ENCODE peak calls at places on chromosomes 7 and 10, in nine cellular contexts. O is LHCN-M2, A is H1, G is hypothalamus, W is fibroblast of mammary gland, Z is MCF 10A, H is cardiac fibroblast, Q is RPMI7951, F is G401. T is an unnamed sample.

GRCh38 chr10:11609492-11610093 is 1.9 kb downstream of the USP6NL start:
- DNase-seq in O (no peak), A (no peak), G (no peak), W (no peak), Z (no peak), H (no peak), Q (no peak), F (peak; percentile 8), T (no peak)

GRCh38 chr10:61882621-61883375 is 18.7 kb upstream of the ARID5B start:
- DNase-seq in O (peak; percentile 60), A (no peak), G (no peak), W (peak; percentile 66), Z (no peak), H (peak; percentile 59), Q (peak; percentile 37), F (no peak), T (no peak)

GRCh38 chr10:52376665-52377354 is 62.7 kb downstream of the DKK1 start:
- DNase-seq in O (no peak), A (no peak), G (no peak), W (no peak), Z (no peak), H (no peak), Q (no peak), F (no peak), T (no peak)

GRCh38 chr7:98877692-98878364 is 504 bp upstream of the TRRAP start:
- DNase-seq in O (no peak), A (no peak), G (no peak), W (no peak), Z (no peak), H (no peak), Q (no peak), F (peak; percentile 29), T (no peak)

GRCh38 chr10:125080296-125080695 is 80.1 kb downstream of the CTBP2 start:
- DNase-seq in O (no peak), A (no peak), G (no peak), W (no peak), Z (no peak), H (no peak), Q (no peak), F (no peak), T (no peak)

GRCh38 chr7:138008588-138009349 is 6.9 kb upstream of the CREB3L2 start:
- DNase-seq in O (peak; percentile 80), A (peak; percentile 57), G (no peak), W (peak; percentile 76), Z (peak; percentile 78), H (peak; percentile 83), Q (peak; percentile 67), F (peak; percentile 70), T (peak; percentile 47)

GRCh38 chr7:128672927-128673517 is 930 bp downstream of the GARIN1A start:
- DNase-seq in O (no peak), A (peak; percentile 70), G (no peak), W (peak; percentile 20), Z (peak; percentile 27), H (peak; percentile 36), Q (no peak), F (peak; percentile 29), T (no peak)

GRCh38 chr10:62083868-62084267 is 182.4 kb downstream of the ARID5B start:
- DNase-seq in O (peak; percentile 88), A (no peak), G (no peak), W (peak; percentile 88), Z (peak; percentile 80), H (peak; percentile 95), Q (peak; percentile 59), F (peak; percentile 18), T (peak; percentile 39)

GRCh38 chr7:19024261-19024660 is 93.2 kb downstream of the TWIST1 start:
- DNase-seq in O (peak; percentile 92), A (no peak), G (no peak), W (peak; percentile 61), Z (no peak), H (peak; percentile 86), Q (peak; percentile 65), F (no peak), T (no peak)

GRCh38 chr10:112875474-112876267 is 74.4 kb upstream of the TCF7L2 start:
- DNase-seq in O (peak; percentile 59), A (no peak), G (no peak), W (peak; percentile 82), Z (peak; percentile 84), H (peak; percentile 89), Q (peak; percentile 50), F (no peak), T (no peak)

GRCh38 chr7:131008840-131009651 is 275.0 kb upstream of the KLF14 start:
- DNase-seq in O (peak; percentile 72), A (no peak), G (no peak), W (peak; percentile 65), Z (no peak), H (no peak), Q (peak; percentile 77), F (peak; percentile 44), T (no peak)

GRCh38 chr10:102675151-102675886 is 31.0 kb downstream of the TRIM8 start:
- DNase-seq in O (peak; percentile 37), A (no peak), G (no peak), W (no peak), Z (no peak), H (peak; percentile 26), Q (no peak), F (no peak), T (no peak)

GRCh38 chr7:121020652-121021051 is 32.1 kb downstream of the CPED1 start:
- DNase-seq in O (peak; percentile 89), A (no peak), G (no peak), W (peak; percentile 82), Z (peak; percentile 67), H (peak; percentile 91), Q (peak; percentile 54), F (no peak), T (no peak)

GRCh38 chr7:102117743-102118142 is 168.9 kb upstream of the SH2B2 start:
- DNase-seq in O (peak; percentile 77), A (no peak), G (no peak), W (peak; percentile 64), Z (no peak), H (peak; percentile 90), Q (peak; percentile 77), F (no peak), T (no peak)

GRCh38 chr10:3468919-3469638 is 296.5 kb upstream of the PITRM1 start:
- DNase-seq in O (peak; percentile 99), A (no peak), G (no peak), W (peak; percentile 98), Z (peak; percentile 89), H (peak; percentile 97), Q (peak; percentile 97), F (no peak), T (no peak)

GRCh38 chr10:111766464-111766863 is 417.1 kb downstream of the GPAM start:
- DNase-seq in O (no peak), A (no peak), G (no peak), W (no peak), Z (no peak), H (no peak), Q (peak; percentile 28), F (no peak), T (no peak)

GRCh38 chr10:107206856-107207255 is 42.4 kb upstream of the SORCS1 start:
- DNase-seq in O (no peak), A (no peak), G (no peak), W (no peak), Z (no peak), H (no peak), Q (no peak), F (no peak), T (no peak)

GRCh38 chr7:115015619-115016018 is 93.7 kb downstream of the MDFIC start:
- DNase-seq in O (peak; percentile 86), A (no peak), G (no peak), W (peak; percentile 53), Z (no peak), H (peak; percentile 28), Q (no peak), F (no peak), T (no peak)

GRCh38 chr10:43901744-43902504 is 253.2 kb upstream of the ZNF32 start:
- DNase-seq in O (no peak), A (no peak), G (no peak), W (no peak), Z (no peak), H (no peak), Q (no peak), F (no peak), T (no peak)

GRCh38 chr7:148620749-148621372 is 30.3 kb downstream of the C7orf33 start:
- DNase-seq in O (no peak), A (no peak), G (no peak), W (no peak), Z (peak; percentile 25), H (no peak), Q (peak; percentile 25), F (no peak), T (no peak)

GRCh38 chr10:70651661-70652060 is 20.6 kb upstream of the ADAMTS14 start:
- DNase-seq in O (no peak), A (no peak), G (no peak), W (peak; percentile 42), Z (peak; percentile 91), H (no peak), Q (no peak), F (no peak), T (no peak)

T was measured in NCI-H1930.